ENCODE peak calls at places on chromosomes 4 and X, in four cellular contexts. A, K, Y and P are unnamed samples.
A peak's percentile ranks its signal among the peaks of the same experiment; 100 is the strongest.

GRCh38 chr4:113574636-113575103 is 186.9 kb downstream of the CAMK2D start:
- DNase-seq in A (no peak), K (no peak), Y (no peak), P (no peak)

GRCh38 chr4:88196523-88197185 is 38.2 kb upstream of the ABCG2 start:
- DNase-seq in A (no peak), K (no peak), Y (no peak), P (no peak)

GRCh38 chrX:11970935-11971334 is 167.3 kb upstream of the FRMPD4 start:
- DNase-seq in A (no peak), K (no peak), Y (no peak), P (no peak)

GRCh38 chrX:27583976-27584375 is 6.2 kb upstream of the DCAF8L2 start:
- DNase-seq in A (no peak), K (no peak), Y (no peak), P (no peak)

GRCh38 chr4:56469489-56470210 is 2.2 kb downstream of the SRP72 start:
- DNase-seq in A (no peak), K (no peak), Y (no peak), P (no peak)

GRCh38 chr4:152045781-152046571 is 285.2 kb upstream of the GATB start:
- DNase-seq in A (no peak), K (no peak), Y (peak; percentile 23), P (peak; percentile 91)

GRCh38 chr4:91914176-91914804 is 389.5 kb upstream of the GRID2 start:
- DNase-seq in A (no peak), K (no peak), Y (no peak), P (no peak)

GRCh38 chr4:29559281-29559680 is 1160.9 kb upstream of the PCDH7 start:
- DNase-seq in A (no peak), K (no peak), Y (no peak), P (no peak)

GRCh38 chrX:44343412-44343942 is at the start of gene EFHC2:
- DNase-seq in A (no peak), K (peak; percentile 58), Y (peak; percentile 19), P (peak; percentile 54)

GRCh38 chrX:74449322-74449936 is 28.1 kb downstream of the SLC16A2 start:
- DNase-seq in A (no peak), K (peak; percentile 55), Y (peak; percentile 4), P (no peak)

GRCh38 chr4:85610450-85610849 is 135.5 kb downstream of the ARHGAP24 start:
- DNase-seq in A (no peak), K (no peak), Y (no peak), P (no peak)

GRCh38 chrX:114619874-114620273 is 36.0 kb downstream of the HTR2C start:
- DNase-seq in A (no peak), K (no peak), Y (no peak), P (no peak)

GRCh38 chr4:8586671-8587468 is 5.7 kb upstream of the CPZ start:
- DNase-seq in A (no peak), K (no peak), Y (no peak), P (no peak)

GRCh38 chr4:123667496-123667895 is 270.9 kb downstream of the SPRY1 start:
- DNase-seq in A (no peak), K (no peak), Y (no peak), P (no peak)

GRCh38 chr4:177263818-177264217 is 45.9 kb upstream of the NEIL3 start:
- DNase-seq in A (no peak), K (no peak), Y (no peak), P (no peak)

GRCh38 chrX:118513120-118513899 is 17.7 kb downstream of the DOCK11 start:
- DNase-seq in A (no peak), K (no peak), Y (no peak), P (no peak)

GRCh38 chr4:87669373-87669772 is 19.3 kb downstream of the DMP1 start:
- DNase-seq in A (no peak), K (no peak), Y (no peak), P (no peak)

GRCh38 chrX:46144566-46144965 is 400.7 kb downstream of the ZNF674 start:
- DNase-seq in A (no peak), K (no peak), Y (no peak), P (no peak)

GRCh38 chr4:173171098-173171497 is 2.5 kb downstream of the GALNT7 start:
- DNase-seq in A (no peak), K (no peak), Y (no peak), P (no peak)